ENCODE peak calls at places on chromosomes 12 and 14, in six cellular contexts. J, Z, R, V, M and Q are unnamed samples.

GRCh38 chr12:121858662-121859572 is at the start of gene HPD:
- DNase-seq in R (no peak), M (peak), Z (no peak), J (peak), V (no peak), Q (peak)

GRCh38 chr12:48183876-48184548 is 568 bp downstream of the CCDC184 start:
- DNase-seq in J (no peak), R (no peak), V (no peak), Z (no peak), M (no peak), Q (no peak)

GRCh38 chr12:52230364-52231281 is 2.4 kb upstream of the KRT7 start:
- DNase-seq in M (peak), V (peak), R (no peak), Z (no peak), J (peak), Q (peak)

GRCh38 chr14:105867961-105868599 is 341.7 kb downstream of the TMEM121 start:
- DNase-seq in R (no peak), J (no peak), M (peak), V (peak), Z (no peak), Q (no peak)

GRCh38 chr14:87113286-87113685 is 879.7 kb downstream of the GALC start:
- DNase-seq in R (no peak), J (no peak), V (no peak), M (no peak), Z (no peak), Q (no peak)

GRCh38 chr14:61254803-61255526 is 26.2 kb downstream of the TMEM30B start:
- DNase-seq in Z (no peak), J (no peak), R (no peak), V (no peak), M (no peak), Q (no peak)

GRCh38 chr12:112599871-112600270 is 181.1 kb downstream of the PTPN11 start:
- DNase-seq in J (peak), M (no peak), Z (no peak), V (no peak), R (no peak), Q (no peak)

GRCh38 chr14:77306406-77307098 is 14.1 kb downstream of the POMT2 start:
- DNase-seq in J (peak), M (no peak), R (no peak), V (no peak), Z (no peak), Q (peak)

GRCh38 chr12:109715310-109716091 is 1.9 kb downstream of the FAM222A start:
- DNase-seq in V (no peak), M (peak), R (no peak), J (no peak), Z (no peak), Q (no peak)

GRCh38 chr14:51554953-51555352 is 96.8 kb upstream of the FRMD6 start:
- DNase-seq in R (no peak), Z (no peak), M (no peak), J (peak), V (no peak), Q (peak)

GRCh38 chr14:21557084-21557901 is 22.6 kb downstream of the OR10G3 start:
- DNase-seq in V (peak), M (peak), J (peak), R (peak), Z (peak), Q (peak)

GRCh38 chr12:61538951-61539350 is 721.3 kb upstream of the USP15 start:
- DNase-seq in R (no peak), J (no peak), Z (no peak), V (no peak), M (no peak), Q (no peak)

GRCh38 chr14:72023128-72024042 is 91.2 kb downstream of the RGS6 start:
- DNase-seq in R (no peak), Z (no peak), J (no peak), M (no peak), V (no peak), Q (no peak)

GRCh38 chr14:95700221-95700976 is 13.5 kb downstream of the TCL1A start:
- DNase-seq in Z (no peak), J (no peak), M (no peak), V (no peak), R (no peak), Q (no peak)

GRCh38 chr14:88613552-88614010 is 50.7 kb downstream of the ZC3H14 start:
- DNase-seq in M (no peak), V (no peak), R (no peak), Z (no peak), J (peak), Q (peak)

GRCh38 chr12:86118161-86118560 is 138.0 kb downstream of the MGAT4C start:
- DNase-seq in V (no peak), M (no peak), Z (no peak), J (no peak), R (no peak), Q (no peak)

GRCh38 chr14:60087664-60088063 is 4.1 kb upstream of the PCNX4 start:
- DNase-seq in R (no peak), M (no peak), Z (no peak), V (no peak), J (no peak), Q (no peak)

GRCh38 chr12:34600592-34601462 is 578.5 kb downstream of the ALG10 start:
- DNase-seq in V (peak), Z (no peak), R (no peak), J (no peak), M (peak), Q (no peak)

GRCh38 chr14:60315181-60315580 is 66.2 kb downstream of the PPM1A start:
- DNase-seq in R (no peak), J (no peak), M (no peak), Z (no peak), V (no peak), Q (no peak)

GRCh38 chr14:96400495-96400894 is 8.6 kb downstream of the AK7 start:
- DNase-seq in R (no peak), V (no peak), Z (no peak), J (no peak), M (no peak), Q (no peak)

GRCh38 chr14:69693823-69694729 is 72.9 kb upstream of the SRSF5 start:
- DNase-seq in R (no peak), M (no peak), J (peak), V (no peak), Z (no peak), Q (no peak)

GRCh38 chr14:73973497-73973896 is 23.4 kb downstream of the COQ6 start:
- DNase-seq in Z (no peak), J (no peak), M (no peak), R (no peak), V (peak), Q (no peak)

GRCh38 chr12:88945041-88945732 is 364.9 kb upstream of the KITLG start:
- DNase-seq in Z (no peak), V (no peak), M (no peak), J (no peak), R (no peak), Q (peak)

GRCh38 chr12:121637231-121637914 is 11.0 kb downstream of the ORAI1 start:
- DNase-seq in Z (no peak), V (peak), J (no peak), R (no peak), M (peak), Q (no peak)

GRCh38 chr14:31070431-31070830 is 44.3 kb upstream of the STRN3 start:
- DNase-seq in V (peak), M (no peak), Z (no peak), J (peak), R (no peak), Q (peak)

GRCh38 chr12:45655186-45655585 is 74.3 kb upstream of the ARID2 start:
- DNase-seq in R (no peak), J (peak), V (no peak), Z (peak), M (no peak), Q (no peak)

GRCh38 chr14:39179042-39179441 is 4.0 kb downstream of the PNN start:
- DNase-seq in M (no peak), Z (no peak), J (no peak), R (no peak), V (no peak), Q (no peak)

GRCh38 chr14:73524493-73524892 is 12.4 kb upstream of the ACOT1 start:
- DNase-seq in Z (no peak), J (no peak), M (no peak), V (no peak), R (no peak), Q (no peak)

GRCh38 chr12:62434504-62435336 is 31.9 kb upstream of the MON2 start:
- DNase-seq in Z (no peak), V (no peak), J (no peak), M (no peak), R (no peak), Q (no peak)

GRCh38 chr14:50615566-50615965 is 52.5 kb downstream of the SAV1 start:
- DNase-seq in R (no peak), M (no peak), J (no peak), Z (no peak), V (no peak), Q (no peak)

GRCh38 chr12:119158004-119158776 is 20.5 kb upstream of the HSPB8 start:
- DNase-seq in J (no peak), R (no peak), V (no peak), M (peak), Z (no peak), Q (no peak)

GRCh38 chr12:126069549-126070165 is 1004.4 kb downstream of the AACS start:
- DNase-seq in J (peak), Z (peak), V (no peak), M (no peak), R (no peak), Q (peak)

GRCh38 chr12:128402481-128402880 is 135.5 kb downstream of the TMEM132C start:
- DNase-seq in Z (no peak), V (no peak), J (no peak), R (no peak), M (no peak), Q (no peak)

GRCh38 chr12:50745861-50746260 is 18.0 kb upstream of the ATF1 start:
- DNase-seq in R (no peak), Z (no peak), V (peak), J (no peak), M (no peak), Q (no peak)

GRCh38 chr12:34626363-34627157 is 604.3 kb downstream of the ALG10 start:
- DNase-seq in M (no peak), V (no peak), J (no peak), Z (no peak), R (no peak), Q (no peak)

GRCh38 chr12:116346751-116347150 is 69.3 kb upstream of the MED13L start:
- DNase-seq in Z (no peak), R (no peak), V (no peak), M (no peak), J (peak), Q (peak)

GRCh38 chr14:95953111-95953724 is 76.6 kb downstream of the TUNAR start:
- DNase-seq in J (peak), Z (no peak), M (no peak), R (no peak), V (no peak), Q (no peak)

GRCh38 chr14:95759952-95760351 is 46.0 kb upstream of the TCL1A start:
- DNase-seq in Z (no peak), J (no peak), R (no peak), M (no peak), V (no peak), Q (no peak)